ENCODE peak calls at places on chromosomes 5 and 9, in six cellular contexts. M, Y, A, L, W and S are unnamed samples.

GRCh38 chr5:69525490-69525889 is 32.9 kb downstream of the OCLN start:
- DNase-seq in Y (no peak), A (no peak), W (no peak), M (no peak), L (no peak), S (no peak)

GRCh38 chr9:114223564-114224246 is 68.4 kb downstream of the COL27A1 start:
- DNase-seq in A (no peak), M (no peak), W (no peak), Y (no peak), L (no peak), S (no peak)

GRCh38 chr5:124341066-124341943 is 405.1 kb downstream of the ZNF608 start:
- DNase-seq in W (no peak), M (no peak), A (no peak), L (no peak), Y (no peak), S (no peak)

GRCh38 chr9:73583590-73583989 is 431.9 kb downstream of the ANXA1 start:
- DNase-seq in Y (no peak), A (no peak), L (no peak), M (no peak), W (no peak), S (no peak)

GRCh38 chr9:98326402-98327248 is 71.2 kb upstream of the TBC1D2 start:
- DNase-seq in A (no peak), M (no peak), L (no peak), W (no peak), Y (peak; percentile 48), S (no peak)

GRCh38 chr9:127562271-127562780 is 49.8 kb upstream of the STXBP1 start:
- DNase-seq in L (no peak), Y (no peak), M (no peak), A (no peak), W (no peak), S (peak; percentile 74)

GRCh38 chr5:131264453-131265200 is 774 bp downstream of the CDC42SE2 start:
- DNase-seq in Y (no peak), L (peak; percentile 37), W (no peak), A (peak; percentile 45), M (no peak), S (no peak)

GRCh38 chr9:87527211-87527916 is 29.7 kb downstream of the DAPK1 start:
- DNase-seq in W (no peak), A (no peak), Y (no peak), L (no peak), M (no peak), S (no peak)

GRCh38 chr9:76415731-76416130 is 21.5 kb upstream of the RFK start:
- DNase-seq in M (no peak), Y (no peak), W (no peak), L (no peak), A (no peak), S (no peak)

GRCh38 chr9:26947736-26948135 is 694 bp upstream of the PLAA start:
- DNase-seq in W (no peak), L (no peak), Y (no peak), M (no peak), A (no peak), S (no peak)

GRCh38 chr5:137071941-137072340 is 427.2 kb downstream of the SPOCK1 start:
- DNase-seq in A (no peak), Y (no peak), M (no peak), L (no peak), W (no peak), S (no peak)

GRCh38 chr5:79613571-79613970 is 1.3 kb downstream of the TENT2 start:
- DNase-seq in L (no peak), Y (no peak), W (no peak), M (no peak), A (no peak), S (no peak)

GRCh38 chr5:67992919-67993318 is 222.6 kb upstream of the PIK3R1 start:
- DNase-seq in L (no peak), W (no peak), A (no peak), M (no peak), Y (no peak), S (no peak)

GRCh38 chr5:142924135-142924883 is 154.1 kb downstream of the ARHGAP26 start:
- DNase-seq in L (no peak), A (no peak), W (no peak), Y (no peak), M (no peak), S (no peak)

GRCh38 chr5:107502711-107503110 is 168.0 kb downstream of the EFNA5 start:
- DNase-seq in L (no peak), A (no peak), W (no peak), M (no peak), Y (no peak), S (no peak)

GRCh38 chr9:70044450-70045307 is 1.0 kb downstream of the MAMDC2 start:
- DNase-seq in A (peak; percentile 38), M (no peak), Y (no peak), L (no peak), W (no peak), S (no peak)

GRCh38 chr9:7216004-7216821 is 458.4 kb downstream of the KDM4C start:
- DNase-seq in M (peak; percentile 47), W (no peak), Y (no peak), L (no peak), A (no peak), S (no peak)

GRCh38 chr9:79799691-79800345 is 228.1 kb downstream of the TLE4 start:
- DNase-seq in Y (no peak), A (no peak), M (no peak), W (no peak), L (no peak), S (no peak)

GRCh38 chr5:145775893-145776444 is 59.2 kb downstream of the PRELID2 start:
- DNase-seq in A (no peak), W (no peak), Y (peak; percentile 36), L (no peak), M (peak; percentile 78), S (no peak)

GRCh38 chr5:153883829-153884228 is 154.9 kb downstream of the FAM114A2 start:
- DNase-seq in A (no peak), L (no peak), Y (peak; percentile 23), M (peak; percentile 51), W (no peak), S (no peak)

GRCh38 chr5:13643196-13643595 is 301.3 kb downstream of the DNAH5 start:
- DNase-seq in A (no peak), L (no peak), W (no peak), Y (no peak), M (no peak), S (no peak)

GRCh38 chr5:58517192-58517591 is 26.0 kb downstream of the GAPT start:
- DNase-seq in W (no peak), L (no peak), Y (no peak), M (no peak), A (no peak), S (no peak)

GRCh38 chr9:108580021-108580439 is 275.8 kb downstream of the ACTL7B start:
- DNase-seq in M (peak; percentile 33), L (no peak), Y (no peak), W (no peak), A (peak; percentile 34), S (no peak)

GRCh38 chr9:29456940-29457339 is 1883.7 kb upstream of the C9orf72 start:
- DNase-seq in M (no peak), L (no peak), A (no peak), Y (no peak), W (no peak), S (no peak)

GRCh38 chr5:45484781-45485180 is 211.4 kb downstream of the HCN1 start:
- DNase-seq in Y (no peak), L (no peak), M (no peak), W (no peak), A (no peak), S (no peak)

GRCh38 chr5:61229416-61229815 is 67.1 kb upstream of the SMIM15 start:
- DNase-seq in A (peak; percentile 34), Y (no peak), M (no peak), L (no peak), W (no peak), S (no peak)

GRCh38 chr9:132670816-132671371 is 630 bp downstream of the GTF3C4 start:
- DNase-seq in M (no peak), W (no peak), L (peak; percentile 71), Y (no peak), A (no peak), S (peak; percentile 68)

GRCh38 chr9:133368249-133368881 is 7.5 kb downstream of the SURF4 start:
- DNase-seq in L (no peak), M (no peak), A (no peak), Y (no peak), W (no peak), S (no peak)

GRCh38 chr9:80485420-80485819 is 913.7 kb downstream of the TLE4 start:
- DNase-seq in Y (no peak), A (no peak), L (no peak), W (no peak), M (no peak), S (no peak)

GRCh38 chr5:127577458-127577857 is 60.0 kb downstream of the PRRC1 start:
- DNase-seq in A (no peak), W (no peak), M (no peak), Y (no peak), L (no peak), S (no peak)

GRCh38 chr5:1824109-1824821 is 23.1 kb downstream of the NDUFS6 start:
- DNase-seq in A (no peak), Y (no peak), W (no peak), L (no peak), M (no peak), S (peak; percentile 63)
- TF ChIP-seq CTCF in A (no peak), Y (no peak), W (no peak), L (no peak), M (no peak), S (no peak)

DNA sequence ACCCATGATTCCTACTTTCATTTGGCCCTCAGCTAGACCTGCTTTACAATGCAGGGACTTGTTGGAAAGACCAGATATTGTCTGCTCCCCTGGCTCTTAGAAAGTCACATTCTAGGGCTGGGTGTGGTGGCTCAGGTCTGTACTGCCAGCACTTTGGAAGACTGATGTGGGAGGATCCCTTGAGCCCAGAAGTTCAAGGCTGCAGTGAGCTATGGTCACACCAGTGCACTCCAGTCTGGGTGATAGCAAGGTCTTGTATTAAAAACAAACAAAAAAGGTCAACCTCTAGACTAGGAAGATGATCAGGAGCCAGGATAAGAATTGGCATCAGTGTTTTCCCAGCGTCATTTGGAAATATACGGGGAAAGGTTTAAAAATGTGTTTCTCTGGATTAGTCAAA is 145.8 kb downstream of the PALM2AKAP2 start:
- DNase-seq in M (no peak), A (no peak), Y (no peak), W (no peak), L (no peak), S (no peak)
- TF ChIP-seq CTCF in M (no peak), A (no peak), Y (no peak), W (no peak), L (no peak), S (no peak)

GRCh38 chr5:180583738-180584137 is 7.6 kb downstream of the SCGB3A1 start:
- DNase-seq in W (no peak), L (no peak), Y (no peak), A (no peak), M (no peak), S (no peak)
- TF ChIP-seq CTCF in W (no peak), L (no peak), Y (no peak), A (no peak), M (no peak), S (no peak)

GRCh38 chr5:112025729-112026128 is 268.7 kb upstream of the NREP start:
- DNase-seq in W (no peak), M (no peak), Y (no peak), A (no peak), L (no peak), S (no peak)
- TF ChIP-seq CTCF in W (no peak), M (no peak), Y (no peak), A (no peak), L (no peak), S (no peak)